ENCODE peak calls at places on chromosomes 3 and 15, in nine cellular contexts. G is heart right ventricle, P is uterus, R is AG09319, S is mesothelial cell of epicardium, L is astrocyte of the spinal cord, Q is IMR-90, B is tibial artery, A is upper lobe of right lung. X is an unnamed sample.

GRCh38 chr15:92981333-92981732 is 81.2 kb downstream of the CHD2 start:
- DNase-seq in G (no peak), P (no peak), R (no peak), S (no peak), L (peak), Q (no peak), B (no peak), A (no peak), X (no peak)

GRCh38 chr3:16433701-16434151 is 79.8 kb downstream of the RFTN1 start:
- DNase-seq in G (no peak), P (no peak), R (no peak), S (no peak), L (no peak), Q (no peak), B (no peak), A (no peak), X (no peak)

GRCh38 chr3:104273046-104273649 is 1093.6 kb upstream of the ALCAM start:
- DNase-seq in G (no peak), P (no peak), R (peak), S (no peak), L (peak), Q (peak), B (no peak), A (no peak), X (no peak)

GRCh38 chr15:82894971-82895520 is 57.5 kb downstream of the HOMER2 start:
- DNase-seq in G (no peak), P (no peak), R (no peak), S (no peak), L (peak), Q (peak), B (no peak), A (no peak), X (no peak)

GRCh38 chr3:60365360-60365759 is 885.9 kb downstream of the FHIT start:
- DNase-seq in G (no peak), P (no peak), R (no peak), S (no peak), L (peak), Q (peak), B (no peak), A (no peak), X (no peak)

GRCh38 chr3:116267139-116267538 is 178.1 kb downstream of the LSAMP start:
- DNase-seq in G (no peak), P (no peak), R (no peak), S (no peak), L (no peak), Q (no peak), B (no peak), A (no peak), X (no peak)

GRCh38 chr3:111087924-111088469 is 16.4 kb downstream of the NECTIN3 start:
- DNase-seq in G (no peak), P (no peak), R (no peak), S (no peak), L (no peak), Q (no peak), B (no peak), A (no peak), X (no peak)

GRCh38 chr3:29914861-29915524 is 634.1 kb downstream of the RBMS3 start:
- DNase-seq in G (no peak), P (no peak), R (peak), S (no peak), L (peak), Q (peak), B (no peak), A (no peak), X (no peak)

GRCh38 chr3:43477600-43477999 is 144.2 kb downstream of the ANO10 start:
- DNase-seq in G (peak), P (peak), R (no peak), S (no peak), L (no peak), Q (no peak), B (no peak), A (no peak), X (no peak)

GRCh38 chr15:94576889-94577533 is 345.6 kb downstream of the MCTP2 start:
- DNase-seq in G (no peak), P (no peak), R (no peak), S (no peak), L (no peak), Q (no peak), B (no peak), A (no peak), X (no peak)

GRCh38 chr3:56795097-56795806 is 6.5 kb downstream of the ARHGEF3 start:
- DNase-seq in G (no peak), P (no peak), R (no peak), S (no peak), L (peak), Q (peak), B (no peak), A (no peak), X (no peak)

GRCh38 chr3:37904614-37905047 is 43.0 kb downstream of the CTDSPL start:
- DNase-seq in G (no peak), P (no peak), R (no peak), S (no peak), L (peak), Q (peak), B (no peak), A (no peak), X (no peak)

GRCh38 chr3:36843065-36844051 is 79.0 kb upstream of the DCLK3 start:
- DNase-seq in G (no peak), P (no peak), R (no peak), S (no peak), L (peak), Q (peak), B (no peak), A (no peak), X (no peak)

GRCh38 chr3:51975857-51976549 is 1.1 kb downstream of the ABHD14A start:
- DNase-seq in G (peak), P (peak), R (no peak), S (peak), L (peak), Q (peak), B (peak), A (peak), X (peak)

GRCh38 chr15:84812842-84813241 is 4.3 kb upstream of the ALPK3 start:
- DNase-seq in G (no peak), P (no peak), R (no peak), S (no peak), L (no peak), Q (no peak), B (no peak), A (no peak), X (no peak)

GRCh38 chr3:25444273-25444672 is 16.2 kb downstream of the RARB start:
- DNase-seq in G (no peak), P (no peak), R (no peak), S (no peak), L (no peak), Q (no peak), B (no peak), A (no peak), X (no peak)

GRCh38 chr3:113697192-113698090 is 999 bp upstream of the USF3 start:
- DNase-seq in G (no peak), P (peak), R (no peak), S (peak), L (no peak), Q (peak), B (no peak), A (no peak), X (no peak)

GRCh38 chr3:32843504-32844321 is 25.9 kb downstream of the TRIM71 start:
- DNase-seq in G (no peak), P (no peak), R (no peak), S (no peak), L (no peak), Q (no peak), B (no peak), A (no peak), X (no peak)

GRCh38 chr3:196639517-196640500 is at the start of gene NRROS:
- DNase-seq in G (peak), P (peak), R (no peak), S (peak), L (peak), Q (peak), B (peak), A (peak), X (no peak)

GRCh38 chr15:78049691-78050440 is 27.6 kb downstream of the TBC1D2B start:
- DNase-seq in G (no peak), P (no peak), R (no peak), S (no peak), L (peak), Q (peak), B (peak), A (no peak), X (no peak)

GRCh38 chr3:74692-75243 is 121.8 kb upstream of the CHL1 start:
- DNase-seq in G (no peak), P (peak), R (no peak), S (no peak), L (peak), Q (no peak), B (no peak), A (no peak), X (no peak)

GRCh38 chr3:113148307-113148703 is 63.1 kb upstream of the BOC start:
- DNase-seq in G (no peak), P (peak), R (no peak), S (peak), L (no peak), Q (no peak), B (no peak), A (no peak), X (no peak)

GRCh38 chr15:31439328-31439727 is 112.7 kb downstream of the KLF13 start:
- DNase-seq in G (no peak), P (no peak), R (no peak), S (no peak), L (no peak), Q (no peak), B (no peak), A (no peak), X (no peak)
- TF ChIP-seq CTCF in G (peak), P (no peak), R (no peak), S (no peak), L (no peak), Q (no peak), B (no peak), A (peak), X (no peak)

DNA sequence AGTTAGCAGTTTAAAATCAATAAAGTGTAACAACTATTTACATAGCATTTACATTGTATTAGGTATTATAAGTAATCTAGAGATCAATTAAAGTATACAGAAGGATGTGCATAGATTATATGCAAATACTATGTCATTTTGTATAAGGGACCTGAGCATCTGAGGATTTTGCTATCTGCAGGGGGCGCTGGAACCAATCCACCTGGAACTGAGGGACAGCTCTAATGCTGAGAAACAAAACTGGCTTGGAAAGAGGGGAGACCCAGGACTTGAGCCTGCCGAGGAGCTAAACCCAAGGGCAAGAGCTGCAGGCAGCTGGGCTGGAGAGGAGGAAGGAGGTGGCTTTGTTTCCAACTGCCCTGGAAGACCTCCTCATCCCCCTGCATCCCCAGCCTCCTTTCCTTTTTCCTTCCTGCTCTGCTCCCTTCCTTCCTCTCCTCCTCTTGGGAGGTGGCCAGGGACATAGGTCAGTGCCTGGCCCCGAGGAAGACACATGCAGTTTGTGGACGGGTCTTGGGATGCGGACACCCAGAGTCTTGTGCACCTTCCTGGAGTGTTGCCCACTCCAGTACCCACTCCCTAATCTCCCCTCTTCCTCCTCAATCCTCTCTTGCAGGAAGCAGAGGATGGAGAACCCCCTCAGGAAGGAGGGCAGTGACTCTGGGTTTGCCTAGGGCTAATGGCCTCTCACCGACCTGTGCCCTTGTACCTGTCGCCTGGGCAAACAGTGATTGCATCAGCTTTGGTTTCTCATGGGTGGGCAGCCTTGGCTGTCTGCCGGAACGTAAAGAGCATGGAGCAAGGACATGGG is 826 bp upstream of the RTP3 start:
- DNase-seq in G (no peak), P (no peak), R (no peak), S (no peak), L (no peak), Q (peak), B (no peak), A (no peak), X (no peak)
- TF ChIP-seq CTCF in G (peak), P (no peak), R (peak), S (no peak), L (peak), Q (peak), B (no peak), A (peak), X (no peak)

GRCh38 chr15:76839173-76839572 is 66.0 kb downstream of the SCAPER start:
- DNase-seq in G (no peak), P (no peak), R (no peak), S (no peak), L (no peak), Q (no peak), B (no peak), A (no peak), X (no peak)

GRCh38 chr15:76837474-76837873 is 67.7 kb downstream of the SCAPER start:
- DNase-seq in G (no peak), P (no peak), R (no peak), S (no peak), L (no peak), Q (no peak), B (no peak), A (no peak), X (no peak)

GRCh38 chr15:76843269-76843668 is 61.9 kb downstream of the SCAPER start:
- DNase-seq in G (no peak), P (no peak), R (no peak), S (no peak), L (no peak), Q (no peak), B (no peak), A (no peak), X (no peak)

GRCh38 chr15:76844096-76844495 is 61.0 kb downstream of the SCAPER start:
- DNase-seq in G (no peak), P (no peak), R (no peak), S (no peak), L (peak), Q (peak), B (no peak), A (no peak), X (no peak)

GRCh38 chr15:76840830-76841460 is 64.2 kb downstream of the SCAPER start:
- DNase-seq in G (no peak), P (no peak), R (peak), S (no peak), L (peak), Q (peak), B (no peak), A (no peak), X (no peak)
- TF ChIP-seq CTCF in G (peak), P (no peak), R (peak), S (peak), L (peak), Q (peak), B (peak), A (peak), X (no peak)

GRCh38 chr3:24145981-24146822 is 201.1 kb downstream of the NR1D2 start:
- DNase-seq in G (no peak), P (no peak), R (peak), S (no peak), L (peak), Q (peak), B (no peak), A (no peak), X (no peak)

GRCh38 chr3:24154003-24154695 is 209.1 kb downstream of the NR1D2 start:
- DNase-seq in G (no peak), P (no peak), R (no peak), S (no peak), L (no peak), Q (no peak), B (no peak), A (no peak), X (no peak)

GRCh38 chr3:24151595-24151994 is 206.5 kb downstream of the NR1D2 start:
- DNase-seq in G (no peak), P (no peak), R (no peak), S (no peak), L (no peak), Q (peak), B (no peak), A (no peak), X (no peak)

GRCh38 chr3:24145481-24145880 is 200.4 kb downstream of the NR1D2 start:
- DNase-seq in G (no peak), P (no peak), R (no peak), S (no peak), L (peak), Q (peak), B (no peak), A (no peak), X (no peak)

DNA sequence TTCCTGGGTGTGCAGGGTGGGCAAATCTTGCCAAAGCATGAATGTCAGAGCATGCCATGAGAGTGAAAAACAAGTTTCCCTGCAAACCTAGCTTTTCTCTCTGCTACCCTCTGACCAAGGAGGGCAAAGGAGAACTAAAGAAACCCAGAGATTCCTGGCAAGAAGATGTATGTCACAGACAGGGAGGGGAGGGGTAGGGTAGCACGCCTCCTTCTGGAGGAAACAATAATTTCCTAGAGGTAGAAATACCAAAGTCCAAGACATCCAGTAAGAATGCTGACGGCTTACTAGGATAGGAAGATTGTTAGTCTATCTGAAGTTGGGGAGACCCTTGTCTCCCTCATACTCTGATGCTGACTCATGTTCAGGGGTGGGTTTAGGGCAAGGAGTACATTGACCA is 203.9 kb downstream of the NR1D2 start:
- DNase-seq in G (no peak), P (no peak), R (no peak), S (no peak), L (no peak), Q (no peak), B (no peak), A (no peak), X (no peak)
- TF ChIP-seq CTCF in G (no peak), P (no peak), R (no peak), S (no peak), L (no peak), Q (no peak), B (no peak), A (no peak), X (no peak)

GRCh38 chr3:12622335-12622734 is 41.6 kb downstream of the RAF1 start:
- DNase-seq in G (no peak), P (no peak), R (no peak), S (no peak), L (no peak), Q (no peak), B (no peak), A (no peak), X (no peak)
- TF ChIP-seq CTCF in G (no peak), P (no peak), R (no peak), S (no peak), L (no peak), Q (no peak), B (no peak), A (no peak), X (no peak)

DNA sequence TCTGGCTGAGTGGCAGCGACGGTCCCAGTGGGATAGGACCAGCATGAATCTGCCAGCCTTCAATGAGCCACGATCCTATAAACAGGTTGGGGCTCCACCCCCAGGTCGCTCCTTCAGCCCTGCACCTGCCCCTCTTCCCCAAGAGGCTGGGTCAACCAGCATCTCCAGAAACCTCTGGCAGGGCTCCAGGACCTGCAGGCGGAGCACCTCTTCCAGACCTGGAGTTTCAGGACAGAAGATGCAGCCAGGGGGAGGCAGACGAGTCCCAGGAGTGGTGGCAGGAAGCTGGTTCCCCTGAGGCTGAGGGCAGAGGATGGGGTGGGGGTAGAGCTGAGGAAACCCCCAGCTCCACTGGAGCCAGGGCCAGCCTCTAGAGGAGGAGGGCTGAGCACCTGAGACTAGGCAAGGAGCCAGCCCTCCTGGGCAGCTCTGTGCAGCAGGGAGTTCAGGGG is at the start of gene PLA2G4D:
- DNase-seq in G (no peak), P (no peak), R (no peak), S (no peak), L (no peak), Q (no peak), B (no peak), A (peak), X (no peak)
- TF ChIP-seq CTCF in G (no peak), P (no peak), R (no peak), S (no peak), L (no peak), Q (no peak), B (no peak), A (no peak), X (no peak)

GRCh38 chr3:9955067-9955502 is 2.9 kb upstream of the PRRT3 start:
- DNase-seq in G (no peak), P (no peak), R (no peak), S (no peak), L (no peak), Q (peak), B (no peak), A (no peak), X (no peak)

GRCh38 chr3:9951598-9951961 is 628 bp downstream of the PRRT3 start:
- DNase-seq in G (no peak), P (no peak), R (no peak), S (no peak), L (no peak), Q (no peak), B (no peak), A (no peak), X (no peak)

GRCh38 chr3:9951962-9952805 is at the start of gene PRRT3:
- DNase-seq in G (no peak), P (no peak), R (no peak), S (peak), L (peak), Q (peak), B (no peak), A (peak), X (no peak)

GRCh38 chr3:9955611-9956352 is 3.6 kb upstream of the PRRT3 start:
- DNase-seq in G (no peak), P (no peak), R (no peak), S (no peak), L (no peak), Q (no peak), B (no peak), A (no peak), X (no peak)

DNA sequence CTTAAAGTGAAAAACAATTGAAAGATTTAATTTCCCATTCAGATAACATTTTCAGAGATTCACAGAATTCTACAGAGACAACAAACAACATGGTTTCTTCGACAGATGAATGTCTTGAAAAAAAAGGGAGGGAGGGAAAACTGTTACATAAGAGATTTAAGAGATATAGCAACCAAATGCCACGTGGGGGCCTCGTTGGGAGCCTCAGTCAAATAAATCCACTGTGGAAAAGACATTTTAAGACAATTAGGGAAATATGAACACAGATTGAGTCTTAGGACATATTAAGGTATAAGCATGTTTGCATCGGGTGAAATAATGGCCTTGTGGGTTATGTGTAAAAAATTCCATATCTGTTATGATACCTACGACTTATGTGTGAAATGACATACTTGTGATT is 5.0 kb upstream of the PRRT3 start:
- DNase-seq in G (no peak), P (no peak), R (no peak), S (no peak), L (peak), Q (peak), B (no peak), A (no peak), X (no peak)
- TF ChIP-seq CTCF in G (no peak), P (no peak), R (peak), S (no peak), L (peak), Q (peak), B (no peak), A (no peak), X (no peak)

DNA sequence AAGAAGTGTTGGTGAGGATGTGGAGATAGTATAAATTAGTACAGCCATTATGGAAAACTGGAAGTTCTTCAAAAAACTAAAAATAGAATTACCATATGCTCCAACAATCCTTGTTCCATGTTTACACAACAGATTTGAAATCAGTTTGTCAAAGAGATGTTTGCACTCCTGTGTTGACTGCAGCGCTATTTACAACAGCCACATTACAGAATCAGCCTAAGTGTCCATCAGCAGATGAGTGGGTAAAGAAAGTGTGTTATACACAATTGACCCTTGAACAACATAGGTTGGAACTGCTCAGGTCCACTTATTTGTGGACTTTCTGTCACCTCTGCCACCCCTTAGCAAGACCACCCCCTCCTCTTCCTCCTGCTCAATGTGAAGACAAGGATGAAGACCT is 34.7 kb downstream of the LMLN start:
- DNase-seq in G (no peak), P (no peak), R (no peak), S (no peak), L (no peak), Q (no peak), B (no peak), A (no peak), X (no peak)
- TF ChIP-seq CTCF in G (no peak), P (no peak), R (no peak), S (no peak), L (no peak), Q (no peak), B (no peak), A (no peak), X (no peak)

GRCh38 chr3:109098245-109098644 is 19.7 kb downstream of the MORC1 start:
- DNase-seq in G (no peak), P (no peak), R (no peak), S (no peak), L (no peak), Q (no peak), B (no peak), A (no peak), X (no peak)
- TF ChIP-seq CTCF in G (no peak), P (no peak), R (no peak), S (peak), L (peak), Q (peak), B (no peak), A (no peak), X (no peak)